ENCODE peak calls at places on chromosome 1, in nine cellular contexts. R is GM23338, E is brain microvascular endothelial cell, G is psoas muscle, W is tibial nerve, S is heart right ventricle, A is hepatocyte, F is IMR-90, L is lower lobe of right lung. V is an unnamed sample.

GRCh38 chr1:170032531-170033295 is 41.8 kb downstream of the KIFAP3 start:
- DNase-seq in G (no peak), R (no peak), F (peak), W (no peak), L (no peak), E (peak), A (no peak), S (no peak), V (no peak)

GRCh38 chr1:47725732-47726495 is 271.3 kb downstream of the TRABD2B start:
- DNase-seq in F (peak), E (peak), G (peak), R (peak), W (peak), S (peak), A (peak), L (peak), V (peak)

GRCh38 chr1:235366286-235366685 is 941 bp upstream of the TBCE start:
- DNase-seq in E (no peak), R (no peak), S (no peak), W (no peak), L (no peak), A (no peak), G (no peak), F (no peak), V (peak)

GRCh38 chr1:178501705-178502329 is 5.1 kb upstream of the CLEC20A start:
- DNase-seq in F (peak), S (peak), L (peak), G (peak), W (peak), A (peak), R (peak), E (peak), V (peak)

GRCh38 chr1:3453891-3454810 is at the start of gene ARHGEF16:
- DNase-seq in R (peak), E (peak), S (peak), W (no peak), L (peak), F (peak), G (peak), A (peak), V (peak)

GRCh38 chr1:181483084-181483559 is at the start of gene CACNA1E:
- DNase-seq in A (no peak), F (no peak), E (no peak), L (no peak), S (no peak), R (no peak), G (no peak), W (no peak), V (no peak)

GRCh38 chr1:223109581-223110026 is 33.4 kb downstream of the TLR5 start:
- DNase-seq in G (no peak), L (no peak), A (peak), R (no peak), E (no peak), F (no peak), W (no peak), S (no peak), V (no peak)

GRCh38 chr1:30888391-30888790 is 20.2 kb downstream of the SDC3 start:
- DNase-seq in R (no peak), A (peak), S (peak), F (peak), W (no peak), G (no peak), L (no peak), E (peak), V (no peak)

GRCh38 chr1:1437904-1438376 is 2.5 kb downstream of the VWA1 start:
- DNase-seq in E (no peak), F (no peak), G (no peak), S (no peak), W (no peak), A (peak), L (peak), R (no peak), V (no peak)

GRCh38 chr1:167365360-167365759 is 144.7 kb downstream of the POU2F1 start:
- DNase-seq in E (no peak), F (no peak), S (no peak), G (no peak), A (no peak), W (no peak), R (peak), L (no peak), V (no peak)

GRCh38 chr1:41866285-41866684 is 52.4 kb downstream of the HIVEP3 start:
- DNase-seq in F (no peak), W (no peak), G (no peak), R (no peak), S (peak), E (no peak), A (no peak), L (no peak), V (no peak)

GRCh38 chr1:109959974-109960744 is 24.4 kb upstream of the AHCYL1 start:
- DNase-seq in E (peak), S (no peak), L (no peak), A (peak), G (no peak), F (peak), W (no peak), R (peak), V (no peak)

GRCh38 chr1:111633736-111634135 is 14.1 kb downstream of the RAP1A start:
- DNase-seq in S (no peak), A (no peak), R (no peak), L (no peak), W (no peak), G (no peak), E (no peak), F (no peak), V (no peak)

GRCh38 chr1:227885648-227886502 is 61.9 kb downstream of the WNT9A start:
- DNase-seq in A (peak), R (no peak), S (peak), G (peak), W (peak), F (peak), L (peak), E (peak), V (no peak)

GRCh38 chr1:207565546-207566468 is 69.8 kb downstream of the CR1 start:
- DNase-seq in L (no peak), R (peak), W (no peak), S (no peak), G (no peak), F (no peak), E (peak), A (peak), V (peak)

GRCh38 chr1:115492880-115493279 is 148.9 kb upstream of the VANGL1 start:
- DNase-seq in F (peak), L (no peak), S (no peak), G (no peak), R (no peak), E (no peak), W (no peak), A (no peak), V (no peak)

GRCh38 chr1:159881930-159882839 is 17.8 kb downstream of the CFAP45 start:
- DNase-seq in G (peak), L (peak), S (peak), A (peak), E (peak), R (no peak), F (peak), W (peak), V (peak)

GRCh38 chr1:8078176-8078671 is 52.1 kb upstream of the ERRFI1 start:
- DNase-seq in G (no peak), L (no peak), S (no peak), E (peak), A (peak), R (peak), W (no peak), F (peak), V (no peak)

GRCh38 chr1:190176776-190177175 is 300.9 kb downstream of the BRINP3 start:
- DNase-seq in L (no peak), R (no peak), G (no peak), A (no peak), F (peak), E (no peak), W (no peak), S (no peak), V (no peak)

GRCh38 chr1:154178856-154179811 is 12.8 kb downstream of the TPM3 start:
- DNase-seq in R (no peak), A (peak), G (no peak), E (no peak), L (no peak), S (no peak), W (no peak), F (no peak), V (peak)

GRCh38 chr1:37851782-37852210 is 7.6 kb downstream of the MTF1 start:
- DNase-seq in G (no peak), F (peak), R (no peak), S (no peak), E (no peak), W (no peak), A (no peak), L (no peak), V (no peak)

GRCh38 chr1:117735045-117735992 is 129.5 kb downstream of the TENT5C start:
- DNase-seq in R (peak), W (peak), A (peak), F (peak), S (peak), L (no peak), G (no peak), E (peak), V (no peak)

GRCh38 chr1:37042506-37042905 is 8.2 kb upstream of the GRIK3 start:
- DNase-seq in G (no peak), F (no peak), S (no peak), R (no peak), E (no peak), W (no peak), L (no peak), A (no peak), V (peak)

DNA sequence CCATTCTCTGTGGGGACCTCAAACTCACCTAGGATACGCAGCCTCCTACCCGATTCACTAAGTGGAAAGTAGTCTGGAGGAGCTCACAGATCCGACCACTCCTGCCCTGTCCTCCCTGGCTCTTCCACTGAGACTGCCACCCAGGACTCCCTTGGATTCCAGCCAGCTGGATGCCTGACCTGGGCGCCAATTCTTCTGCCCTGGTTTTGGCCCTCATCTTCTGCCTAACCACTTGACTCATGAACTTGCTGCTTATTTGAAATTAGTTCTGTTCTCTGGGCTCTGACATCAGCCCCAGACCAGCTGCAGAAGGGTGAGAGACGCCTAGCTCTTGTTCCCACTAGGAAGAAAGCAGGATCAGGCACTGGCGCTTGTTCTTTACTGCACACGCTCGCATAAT is 48.9 kb downstream of the SLC35D1 start:
- DNase-seq in S (peak), W (no peak), F (no peak), E (no peak), A (no peak), R (no peak), G (no peak), L (no peak), V (no peak)
- H3K27ac ChIP-seq in S (no peak), W (no peak), F (no peak), E (no peak), A (no peak), R (no peak), G (peak), L (no peak), V (no peak)

DNA sequence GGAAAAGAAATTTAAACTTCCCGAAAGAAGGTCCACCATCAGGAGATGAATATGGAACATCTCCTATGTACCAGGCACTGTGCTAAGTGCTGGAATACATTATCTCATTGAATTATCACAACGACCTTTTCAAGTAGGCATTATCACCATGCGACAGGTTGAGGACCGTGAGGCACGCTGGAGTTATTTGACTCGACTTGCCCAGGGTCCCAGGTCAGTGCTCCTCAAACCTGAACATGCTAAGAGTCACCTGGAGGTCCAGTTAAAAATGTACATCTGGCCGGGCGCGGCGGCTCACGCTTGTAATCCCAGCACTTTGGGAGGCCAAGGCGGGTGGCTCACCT is 15.9 kb upstream of the AGTRAP start:
- DNase-seq in R (no peak), W (no peak), L (no peak), S (no peak), F (no peak), E (no peak), A (no peak), G (no peak), V (no peak)
- H3K4me3 ChIP-seq in R (no peak), W (no peak), L (no peak), S (peak), F (no peak), E (no peak), A (no peak), G (peak), V (no peak)

GRCh38 chr1:201463071-201463552 is 5.9 kb downstream of the PHLDA3 start:
- DNase-seq in S (no peak), W (no peak), E (no peak), A (peak), F (no peak), L (peak), G (peak), R (peak), V (peak)
- TF ChIP-seq CTCF in S (peak), W (no peak), E (peak), A (no peak), F (peak), L (peak), G (peak), R (peak), V (peak)

DNA sequence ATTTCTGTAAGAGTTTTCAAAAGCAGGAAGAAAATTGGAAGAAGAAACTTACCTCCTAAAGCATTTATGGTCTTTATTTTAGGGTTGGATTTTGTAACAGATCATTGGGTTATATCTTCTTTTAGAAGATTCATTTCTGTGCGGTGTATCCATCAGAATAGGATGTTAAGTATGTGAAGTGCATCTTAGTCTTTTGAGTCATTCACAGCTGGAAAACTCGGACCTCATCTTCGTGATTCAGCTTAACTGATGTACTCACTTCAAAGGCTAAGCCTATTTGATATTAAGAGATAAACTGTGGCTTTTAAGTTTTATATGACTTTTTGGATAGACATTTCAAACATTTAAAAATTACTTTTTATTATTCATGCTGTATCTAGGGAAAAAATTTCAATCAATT is 56.3 kb downstream of the GIPC2 start:
- DNase-seq in F (peak), S (no peak), R (no peak), E (peak), L (no peak), G (no peak), W (no peak), A (no peak), V (no peak)
- H3K27ac ChIP-seq in F (peak), S (peak), R (no peak), E (peak), L (no peak), G (peak), W (no peak), A (peak), V (no peak)

GRCh38 chr1:240486596-240486995 is 125.4 kb downstream of the GREM2 start:
- DNase-seq in L (no peak), A (no peak), G (no peak), S (no peak), F (no peak), E (no peak), W (no peak), R (no peak), V (no peak)
- H3K4me3 ChIP-seq in L (no peak), A (no peak), G (no peak), S (no peak), F (no peak), E (no peak), W (no peak), R (no peak), V (no peak)

GRCh38 chr1:205449254-205449749 is 6.5 kb downstream of the BLACAT1 start:
- DNase-seq in S (no peak), F (no peak), A (no peak), G (no peak), L (no peak), W (no peak), R (no peak), E (no peak), V (no peak)

GRCh38 chr1:205451202-205451601 is 4.6 kb downstream of the BLACAT1 start:
- DNase-seq in G (no peak), L (no peak), F (no peak), W (no peak), R (peak), A (no peak), S (no peak), E (no peak), V (no peak)

GRCh38 chr1:205450448-205450847 is 5.4 kb downstream of the BLACAT1 start:
- DNase-seq in S (no peak), E (no peak), R (peak), W (no peak), G (no peak), L (no peak), F (no peak), A (no peak), V (no peak)

GRCh38 chr1:205448540-205449253 is 7.1 kb downstream of the BLACAT1 start:
- DNase-seq in L (no peak), E (no peak), A (no peak), G (no peak), S (no peak), W (no peak), R (peak), F (no peak), V (no peak)

GRCh38 chr1:205449750-205450443 is 5.9 kb downstream of the BLACAT1 start:
- DNase-seq in E (peak), L (peak), W (no peak), A (peak), F (peak), R (peak), G (no peak), S (no peak), V (peak)
- TF ChIP-seq CTCF in E (peak), L (no peak), W (no peak), A (no peak), F (no peak), R (no peak), G (no peak), S (no peak), V (no peak)

GRCh38 chr1:60262701-60263100 is 189.1 kb upstream of the C1orf87 start:
- DNase-seq in R (no peak), L (no peak), A (no peak), S (no peak), F (no peak), G (no peak), W (no peak), E (no peak), V (no peak)
- H3K27ac ChIP-seq in R (no peak), L (no peak), A (no peak), S (no peak), F (no peak), G (no peak), W (no peak), E (no peak), V (no peak)